ENCODE peak calls at places on chromosomes 16 and 17, in nine cellular contexts. E is fibroblast of villous mesenchyme, N is AG10803, M is tibial artery, G is PC-3, T is GM20000, A is Peyer's patch, J is psoas muscle, D is brain microvascular endothelial cell. X is an unnamed sample.

GRCh38 chr17:62017912-62018311 is 47.2 kb downstream of the MED13 start:
- DNase-seq in E (no peak), N (no peak), M (no peak), G (peak; percentile 34), T (no peak), A (no peak), J (no peak), D (no peak), X (no peak)

GRCh38 chr16:81842564-81843242 is 63.6 kb downstream of the PLCG2 start:
- DNase-seq in E (no peak), N (no peak), M (no peak), G (no peak), T (peak; percentile 35), A (no peak), J (no peak), D (no peak), X (no peak)

GRCh38 chr17:42266918-42267766 is 9.0 kb downstream of the STAT5B start:
- DNase-seq in E (peak; percentile 99), N (peak; percentile 87), M (no peak), G (no peak), T (no peak), A (no peak), J (no peak), D (peak; percentile 91), X (no peak)

GRCh38 chr16:50977064-50977621 is 173.9 kb downstream of the SALL1 start:
- DNase-seq in E (no peak), N (no peak), M (no peak), G (no peak), T (no peak), A (no peak), J (no peak), D (no peak), X (no peak)

GRCh38 chr17:6823011-6823442 is 8.5 kb downstream of the TEKT1 start:
- DNase-seq in E (peak; percentile 71), N (peak; percentile 65), M (no peak), G (peak; percentile 63), T (no peak), A (no peak), J (no peak), D (no peak), X (peak; percentile 0)

GRCh38 chr17:61400058-61400785 is 579 bp downstream of the TBX2 start:
- DNase-seq in E (peak; percentile 39), N (no peak), M (no peak), G (peak; percentile 59), T (peak; percentile 64), A (no peak), J (no peak), D (no peak), X (no peak)

GRCh38 chr17:76446449-76447231 is 6.3 kb downstream of the UBE2O start:
- DNase-seq in E (peak; percentile 95), N (peak; percentile 71), M (no peak), G (peak; percentile 98), T (no peak), A (no peak), J (no peak), D (peak; percentile 80), X (no peak)

GRCh38 chr17:41919165-41919817 is 540 bp upstream of the ACLY start:
- DNase-seq in E (peak; percentile 82), N (no peak), M (peak; percentile 78), G (peak; percentile 61), T (no peak), A (no peak), J (no peak), D (no peak), X (no peak)

GRCh38 chr16:52561910-52562741 is 15.2 kb upstream of the TOX3 start:
- DNase-seq in E (no peak), N (no peak), M (no peak), G (no peak), T (no peak), A (no peak), J (no peak), D (no peak), X (no peak)

GRCh38 chr17:64028874-64029464 is 8.5 kb upstream of the ICAM2 start:
- DNase-seq in E (peak; percentile 72), N (peak; percentile 66), M (peak; percentile 57), G (peak; percentile 85), T (peak; percentile 71), A (peak; percentile 80), J (peak; percentile 54), D (peak; percentile 56), X (no peak)

GRCh38 chr16:87391324-87391949 is 699 bp upstream of the MAP1LC3B start:
- DNase-seq in E (peak; percentile 60), N (peak; percentile 36), M (peak; percentile 69), G (no peak), T (no peak), A (no peak), J (peak; percentile 84), D (no peak), X (no peak)

GRCh38 chr17:78766743-78767294 is 15.3 kb downstream of the CYTH1 start:
- DNase-seq in E (no peak), N (no peak), M (no peak), G (no peak), T (no peak), A (peak; percentile 15), J (no peak), D (no peak), X (no peak)

GRCh38 chr16:77975942-77976341 is 46.4 kb upstream of the CLEC3A start:
- DNase-seq in E (no peak), N (no peak), M (no peak), G (no peak), T (no peak), A (no peak), J (no peak), D (no peak), X (no peak)
- TF ChIP-seq CTCF in E (no peak), N (no peak), M (no peak), G (no peak), T (no peak), A (no peak), J (no peak), D (no peak), X (peak; percentile 5)

DNA sequence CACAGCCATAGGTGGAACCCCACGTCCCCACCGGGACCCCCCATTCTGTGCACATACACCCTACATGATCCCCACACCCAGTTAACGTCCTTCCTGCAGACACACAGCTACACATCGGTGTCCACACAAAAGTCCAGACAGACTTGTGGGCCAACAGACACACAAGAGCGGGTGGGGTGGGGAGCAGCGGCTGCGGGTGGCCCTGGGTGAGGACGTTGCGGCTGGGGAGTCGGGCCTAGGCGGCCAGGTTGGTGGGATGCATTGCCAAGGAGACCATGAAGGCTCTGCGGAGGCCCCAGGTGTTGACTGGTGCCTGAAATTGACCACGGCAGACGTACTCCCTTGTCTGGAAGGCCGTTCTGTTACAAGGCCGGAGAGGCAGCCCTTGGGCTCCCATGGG is 8.7 kb upstream of the DPEP1 start:
- DNase-seq in E (no peak), N (no peak), M (no peak), G (no peak), T (no peak), A (no peak), J (no peak), D (no peak), X (no peak)
- TF ChIP-seq CTCF in E (no peak), N (no peak), M (no peak), G (no peak), T (no peak), A (no peak), J (no peak), D (no peak), X (no peak)

DNA sequence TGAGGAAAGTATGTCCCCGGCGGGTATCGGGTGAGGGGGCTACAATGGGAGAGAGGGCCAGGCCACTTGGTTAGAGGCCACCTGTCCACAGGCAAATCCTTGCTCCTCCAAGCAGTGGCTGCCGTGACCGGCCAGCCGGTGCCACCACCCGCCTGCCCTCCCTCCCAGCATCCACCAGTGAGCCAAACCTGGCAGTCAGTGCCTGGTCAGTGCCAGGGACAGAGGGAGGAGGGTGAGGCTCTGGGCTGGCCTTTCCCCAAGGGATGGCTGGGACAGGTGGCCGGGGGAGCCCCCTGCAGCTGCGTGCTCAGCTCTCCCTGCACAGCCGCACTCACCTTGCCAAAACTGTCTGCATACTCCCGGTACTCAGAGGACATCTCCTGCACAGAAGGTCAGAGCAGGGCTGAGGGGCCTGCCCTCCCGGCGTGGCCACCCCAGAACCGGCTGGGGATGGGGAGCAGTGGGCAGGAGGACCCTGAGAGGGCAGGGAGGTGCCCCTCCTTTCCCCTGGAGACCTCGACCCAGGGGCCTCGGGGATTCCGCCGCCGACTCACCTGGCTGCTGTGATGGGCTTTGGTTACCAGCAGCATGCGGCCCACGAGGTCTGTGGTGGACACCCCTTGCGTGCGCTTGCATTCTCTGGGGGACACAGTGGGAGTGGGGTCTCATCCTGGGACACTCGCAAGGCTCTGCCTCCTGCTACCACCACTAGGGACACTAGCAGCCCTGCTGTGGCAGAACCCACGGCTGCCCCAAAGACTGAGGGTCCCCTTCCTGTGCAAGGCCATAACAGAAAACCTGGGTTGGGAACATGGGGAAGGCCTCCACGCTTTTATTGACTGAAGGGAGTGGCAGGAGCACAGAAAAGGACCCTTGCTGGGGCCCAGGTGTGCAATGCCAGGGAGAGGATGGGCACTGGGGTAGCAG is 3.7 kb downstream of the PCYT2 start:
- DNase-seq in E (no peak), N (no peak), M (no peak), G (no peak), T (no peak), A (no peak), J (peak; percentile 39), D (no peak), X (no peak)
- TF ChIP-seq CTCF in E (no peak), N (no peak), M (no peak), G (peak; percentile 37), T (no peak), A (no peak), J (no peak), D (no peak), X (no peak)

GRCh38 chr16:4341250-4341649 is 9.9 kb downstream of the PAM16 start:
- DNase-seq in E (no peak), N (no peak), M (no peak), G (no peak), T (no peak), A (no peak), J (no peak), D (no peak), X (no peak)

GRCh38 chr16:4338712-4339299 is 12.3 kb downstream of the PAM16 start:
- DNase-seq in E (no peak), N (no peak), M (no peak), G (no peak), T (no peak), A (no peak), J (no peak), D (no peak), X (no peak)

GRCh38 chr16:4339455-4339854 is 11.7 kb downstream of the PAM16 start:
- DNase-seq in E (no peak), N (no peak), M (no peak), G (no peak), T (no peak), A (no peak), J (no peak), D (no peak), X (no peak)

GRCh38 chr16:4340443-4340842 is 10.7 kb downstream of the PAM16 start:
- DNase-seq in E (no peak), N (no peak), M (no peak), G (no peak), T (no peak), A (no peak), J (no peak), D (no peak), X (no peak)

DNA sequence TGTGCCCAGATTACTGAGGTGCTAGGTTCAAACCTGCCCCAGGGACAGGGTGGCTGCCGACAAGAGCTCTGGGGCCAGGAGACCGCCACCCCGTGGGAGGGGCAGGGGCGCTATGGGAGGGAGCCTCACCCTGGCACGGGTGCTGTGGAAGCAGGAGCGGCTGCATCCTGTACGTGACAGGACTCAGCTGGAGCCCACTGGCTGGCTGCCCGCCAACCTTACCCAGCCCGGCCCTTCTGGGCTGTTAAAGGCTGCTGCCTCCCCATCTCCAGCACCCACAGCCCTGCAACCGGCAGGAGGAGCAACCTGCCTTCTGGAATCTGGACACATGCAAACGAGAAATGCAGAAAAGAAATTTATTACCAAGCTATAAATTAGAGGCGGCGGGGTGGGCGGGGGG is 11.2 kb downstream of the PAM16 start:
- DNase-seq in E (peak; percentile 81), N (peak; percentile 40), M (no peak), G (no peak), T (no peak), A (no peak), J (no peak), D (no peak), X (no peak)
- TF ChIP-seq CTCF in E (peak; percentile 38), N (no peak), M (no peak), G (no peak), T (no peak), A (no peak), J (no peak), D (no peak), X (peak; percentile 60)